ENCODE peak calls at places on chromosomes 3 and 15, in ten cellular contexts. L is BE2C, W is OCI-LY7, H is K562, Q is colonic mucosa, N is transverse colon, M is fibroblast of mammary gland, T is cardiac fibroblast, E is mammary epithelial cell, A is cardiac muscle cell. F is an unnamed sample.

GRCh38 chr15:80429964-80430363 is 25.8 kb downstream of the ARNT2 start:
- DNase-seq in M (no peak), E (no peak), H (no peak), Q (no peak), W (no peak), L (no peak), N (no peak), A (no peak), T (no peak), F (no peak)

GRCh38 chr15:86001200-86001599 is 78.5 kb upstream of the AGBL1 start:
- DNase-seq in L (no peak), N (no peak), W (no peak), E (peak), T (no peak), H (no peak), M (no peak), A (no peak), Q (no peak), F (no peak)

GRCh38 chr3:23129817-23130216 is 73.3 kb upstream of the UBE2E2 start:
- DNase-seq in T (peak), E (peak), H (no peak), L (no peak), M (peak), A (peak), N (no peak), W (no peak), Q (no peak), F (no peak)

GRCh38 chr15:88982304-88982945 is 69.2 kb upstream of the MFGE8 start:
- DNase-seq in N (peak), W (peak), M (peak), Q (no peak), A (peak), H (peak), T (peak), L (peak), E (no peak), F (no peak)

GRCh38 chr3:115139072-115139471 is 8.0 kb downstream of the ZBTB20 start:
- DNase-seq in E (no peak), A (no peak), L (no peak), N (no peak), M (no peak), W (no peak), Q (no peak), H (no peak), T (no peak), F (no peak)

GRCh38 chr3:8824238-8824637 is 54.8 kb upstream of the OXTR start:
- DNase-seq in T (no peak), L (no peak), E (no peak), W (no peak), H (no peak), M (no peak), Q (no peak), A (no peak), N (no peak), F (no peak)

GRCh38 chr3:157523814-157524213 is 20.6 kb upstream of the VEPH1 start:
- DNase-seq in H (no peak), A (no peak), T (no peak), M (no peak), N (no peak), Q (no peak), L (no peak), W (no peak), E (no peak), F (no peak)

GRCh38 chr3:39188271-39189149 is 3.9 kb downstream of the XIRP1 start:
- DNase-seq in H (no peak), L (no peak), N (no peak), Q (no peak), T (no peak), W (no peak), E (no peak), A (no peak), M (no peak), F (no peak)

GRCh38 chr3:194941956-194942483 is 256.3 kb downstream of the FAM43A start:
- DNase-seq in T (no peak), A (no peak), Q (no peak), L (no peak), W (no peak), M (no peak), N (peak), H (no peak), E (no peak), F (no peak)

GRCh38 chr3:23041918-23042696 is 161.0 kb upstream of the UBE2E2 start:
- DNase-seq in A (peak), W (no peak), E (peak), M (peak), H (no peak), Q (no peak), T (peak), N (no peak), L (no peak), F (no peak)

GRCh38 chr3:139517321-139517720 is 22.2 kb downstream of the RBP1 start:
- DNase-seq in A (no peak), Q (no peak), N (no peak), L (no peak), M (no peak), T (no peak), H (no peak), W (no peak), E (no peak), F (no peak)

GRCh38 chr15:31217566-31218270 is 108.9 kb upstream of the KLF13 start:
- DNase-seq in W (no peak), Q (no peak), A (no peak), T (no peak), M (no peak), N (peak), E (no peak), L (no peak), H (no peak), F (no peak)

GRCh38 chr15:78374436-78375393 is 34.6 kb downstream of the CRABP1 start:
- DNase-seq in H (peak), A (no peak), N (peak), Q (peak), E (peak), M (no peak), W (peak), T (no peak), L (no peak), F (peak)

GRCh38 chr15:63362873-63363272 is 18.8 kb downstream of the CA12 start:
- DNase-seq in W (no peak), M (no peak), A (no peak), E (no peak), N (no peak), L (no peak), T (no peak), H (no peak), Q (no peak), F (no peak)

GRCh38 chr3:143693506-143693905 is 154.8 kb downstream of the SLC9A9 start:
- DNase-seq in H (no peak), E (no peak), L (no peak), M (no peak), Q (no peak), T (no peak), A (no peak), W (no peak), N (no peak), F (no peak)

GRCh38 chr15:82045179-82045891 is 483 bp downstream of the MEX3B start:
- DNase-seq in E (peak), L (peak), N (peak), Q (peak), H (peak), W (peak), M (peak), T (peak), A (peak), F (peak)

GRCh38 chr3:161150001-161150525 is 44.9 kb upstream of the B3GALNT1 start:
- DNase-seq in A (peak), L (peak), Q (no peak), N (no peak), H (no peak), W (no peak), M (peak), T (no peak), E (no peak), F (no peak)

GRCh38 chr15:94542391-94542790 is 311.0 kb downstream of the MCTP2 start:
- DNase-seq in M (no peak), T (no peak), W (no peak), L (no peak), E (peak), Q (no peak), H (no peak), N (no peak), A (no peak), F (no peak)

GRCh38 chr15:69337133-69337532 is 38.4 kb downstream of the PAQR5 start:
- DNase-seq in N (no peak), M (peak), E (no peak), T (peak), H (no peak), A (no peak), Q (no peak), W (no peak), L (no peak), F (no peak)

GRCh38 chr3:157101470-157101869 is 58.5 kb downstream of the CCNL1 start:
- DNase-seq in L (no peak), T (no peak), Q (no peak), W (no peak), M (no peak), N (no peak), A (no peak), H (no peak), E (peak), F (no peak)

GRCh38 chr3:38579551-38580449 is 69.7 kb downstream of the SCN5A start:
- DNase-seq in L (peak), M (peak), N (peak), E (no peak), T (no peak), H (peak), A (no peak), Q (no peak), W (peak), F (no peak)

GRCh38 chr3:196648856-196649255 is 9.4 kb downstream of the NRROS start:
- DNase-seq in N (no peak), E (no peak), Q (no peak), A (no peak), H (no peak), W (no peak), L (no peak), M (peak), T (no peak), F (no peak)

GRCh38 chr15:100113351-100114075 is 228.3 kb downstream of the ADAMTS17 start:
- DNase-seq in H (no peak), T (peak), W (no peak), M (no peak), A (no peak), L (no peak), Q (no peak), N (no peak), E (no peak), F (no peak)

GRCh38 chr15:67794832-67795574 is 30.3 kb upstream of the SKOR1 start:
- DNase-seq in E (no peak), H (peak), L (no peak), W (no peak), M (no peak), Q (no peak), N (no peak), A (no peak), T (no peak), F (peak)

GRCh38 chr3:164419220-164419619 is 659.1 kb downstream of the SI start:
- DNase-seq in A (no peak), L (no peak), N (no peak), M (no peak), W (no peak), H (no peak), T (no peak), E (no peak), Q (no peak), F (no peak)

GRCh38 chr15:51310064-51310463 is 28.3 kb downstream of the CYP19A1 start:
- DNase-seq in M (peak), W (no peak), L (no peak), H (no peak), A (peak), E (no peak), N (no peak), T (peak), Q (no peak), F (no peak)

DNA sequence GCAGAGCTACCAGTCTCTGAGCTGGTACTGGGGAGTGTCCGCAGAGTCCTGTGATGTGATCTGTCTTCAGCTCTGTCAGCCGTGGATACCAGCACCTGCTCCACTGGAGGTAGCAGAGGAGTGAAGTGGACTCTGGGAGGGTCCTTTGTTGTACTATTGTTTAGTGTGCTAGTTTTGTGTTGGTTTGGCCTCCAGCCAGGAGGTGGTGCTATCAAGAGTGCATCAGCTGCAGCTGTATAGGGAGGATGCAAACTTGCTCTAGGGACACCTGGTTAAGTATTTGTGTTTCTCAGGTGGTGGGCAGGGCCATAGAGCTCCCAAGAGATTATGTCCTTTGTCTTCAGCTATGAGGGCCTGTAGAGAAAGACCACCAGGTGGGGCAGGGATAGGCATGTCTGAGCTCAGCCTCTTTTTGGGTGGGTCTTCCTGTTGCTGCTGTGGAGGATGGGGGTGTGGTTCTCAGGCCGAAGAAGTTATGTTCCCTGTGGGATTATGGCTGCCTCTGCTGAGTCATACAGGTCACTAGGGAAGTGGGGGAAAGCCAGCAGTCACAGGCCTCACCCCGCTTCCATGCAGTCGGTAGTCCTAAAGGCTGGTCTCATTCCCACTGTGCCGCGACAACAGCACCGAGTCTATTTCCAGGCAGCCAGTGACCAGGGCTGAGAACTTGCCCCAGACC is 443.2 kb upstream of the TBL1XR1 start:
- DNase-seq in M (peak), Q (no peak), W (peak), A (no peak), H (no peak), E (no peak), L (peak), T (no peak), N (no peak), F (peak)
- TF ChIP-seq CTCF in M (no peak), Q (no peak), W (peak), A (no peak), H (no peak), E (no peak), L (no peak), T (no peak), N (no peak), F (no peak)

GRCh38 chr3:141814375-141814774 is 51.2 kb downstream of the GRK7 start:
- DNase-seq in W (no peak), Q (no peak), E (no peak), M (no peak), H (no peak), N (no peak), L (no peak), A (no peak), T (no peak), F (no peak)
- TF ChIP-seq CTCF in W (no peak), Q (no peak), E (no peak), M (no peak), H (no peak), N (no peak), L (no peak), A (no peak), T (no peak), F (no peak)

GRCh38 chr3:54433846-54434245 is 311.5 kb downstream of the CACNA2D3 start:
- DNase-seq in N (no peak), L (peak), E (peak), A (peak), T (no peak), Q (no peak), W (no peak), M (no peak), H (peak), F (no peak)
- TF ChIP-seq CTCF in N (no peak), L (peak), E (peak), A (peak), T (no peak), Q (no peak), W (no peak), M (no peak), H (peak), F (no peak)

GRCh38 chr3:44136421-44136820 is 105.3 kb upstream of the TOPAZ1 start:
- DNase-seq in L (no peak), Q (no peak), W (no peak), H (no peak), A (peak), E (peak), M (no peak), N (no peak), T (no peak), F (peak)
- TF ChIP-seq CTCF in L (no peak), Q (no peak), W (no peak), H (no peak), A (no peak), E (no peak), M (no peak), N (no peak), T (no peak), F (no peak)

GRCh38 chr3:129975332-129976090 is 991 bp downstream of the TRH start:
- DNase-seq in T (no peak), W (no peak), E (no peak), N (peak), Q (no peak), L (peak), A (no peak), H (no peak), M (no peak), F (peak)
- TF ChIP-seq CTCF in T (no peak), W (no peak), E (peak), N (no peak), Q (no peak), L (peak), A (no peak), H (peak), M (no peak), F (no peak)

GRCh38 chr3:127476936-127477335 is 113.6 kb downstream of the TPRA1 start:
- DNase-seq in M (no peak), Q (no peak), T (no peak), H (no peak), E (no peak), W (no peak), N (no peak), L (no peak), A (no peak), F (no peak)

GRCh38 chr3:127475364-127475763 is 115.2 kb downstream of the TPRA1 start:
- DNase-seq in T (no peak), H (no peak), N (no peak), W (no peak), A (no peak), E (no peak), M (no peak), Q (no peak), L (no peak), F (no peak)

GRCh38 chr3:127475975-127476374 is 114.6 kb downstream of the TPRA1 start:
- DNase-seq in A (no peak), T (no peak), M (no peak), L (peak), Q (no peak), E (peak), W (no peak), N (no peak), H (no peak), F (no peak)

GRCh38 chr3:127472506-127472905 is 118.0 kb downstream of the TPRA1 start:
- DNase-seq in H (no peak), A (no peak), W (no peak), M (no peak), Q (no peak), N (no peak), L (no peak), E (no peak), T (no peak), F (no peak)

DNA sequence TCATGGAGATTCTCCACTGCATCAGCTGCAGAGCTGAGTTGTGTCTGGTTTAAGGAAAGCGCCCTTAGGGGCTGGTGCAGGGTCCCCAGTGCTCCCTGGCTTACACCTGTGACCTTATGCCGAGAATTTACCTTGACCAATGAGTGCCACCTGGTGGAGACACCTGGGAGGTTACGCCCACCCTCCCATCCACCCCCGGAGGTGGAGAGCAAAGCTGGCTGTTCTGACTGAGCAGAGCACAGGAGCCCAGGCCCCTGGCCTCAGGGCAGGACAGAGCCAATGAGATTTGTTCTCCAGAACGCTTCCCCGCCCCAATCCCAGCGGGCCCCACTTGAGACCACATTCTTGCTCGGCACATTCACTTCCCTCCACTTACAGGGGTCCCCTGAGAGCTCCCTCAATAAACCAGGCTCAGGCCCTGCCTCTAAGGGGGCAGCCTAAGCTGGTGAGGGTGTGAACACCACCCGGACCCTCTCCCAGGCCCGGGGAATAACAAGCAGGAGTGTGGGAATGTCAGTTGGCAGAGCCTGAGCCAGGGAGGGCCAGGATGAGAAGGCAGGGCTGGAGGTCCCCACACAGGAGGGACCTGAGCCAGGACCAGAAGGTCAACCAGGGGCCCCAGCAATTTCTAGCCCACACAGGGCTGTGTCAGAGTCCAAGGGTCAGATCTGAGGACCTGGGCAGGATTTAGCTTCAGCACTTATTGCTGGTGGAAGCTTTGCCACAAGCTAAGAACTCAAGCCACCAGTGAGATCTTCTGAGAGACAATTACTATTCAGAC is 117.1 kb downstream of the TPRA1 start:
- DNase-seq in E (no peak), Q (no peak), W (peak), H (peak), A (no peak), N (no peak), T (no peak), L (peak), M (no peak), F (peak)
- TF ChIP-seq CTCF in E (peak), Q (peak), W (peak), H (peak), A (peak), N (peak), T (peak), L (peak), M (peak), F (peak)

DNA sequence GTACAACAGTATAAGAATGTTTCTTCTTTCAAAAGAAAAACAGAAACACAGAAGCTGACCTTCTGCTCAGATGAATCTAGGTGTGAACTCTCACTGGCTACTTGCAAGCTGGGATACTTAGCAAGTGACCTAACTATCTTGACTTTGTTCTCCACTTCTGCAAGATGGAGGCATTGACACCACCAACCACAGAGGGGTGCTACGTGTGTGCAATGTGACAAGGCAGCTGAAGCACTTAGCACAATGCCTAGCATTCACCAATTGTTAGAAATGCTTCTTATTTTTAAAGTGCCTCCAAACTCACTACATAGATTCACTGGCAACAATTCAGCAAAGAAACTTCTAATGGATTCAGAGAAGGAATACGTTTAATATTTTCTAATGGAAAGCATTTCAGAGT is 331.4 kb upstream of the WNT5A start:
- DNase-seq in A (peak), Q (no peak), W (peak), L (no peak), M (no peak), N (no peak), E (no peak), T (no peak), H (no peak), F (no peak)
- TF ChIP-seq CTCF in A (no peak), Q (no peak), W (peak), L (no peak), M (no peak), N (no peak), E (peak), T (no peak), H (no peak), F (no peak)

GRCh38 chr15:65183847-65184159 is 1.3 kb downstream of the CLPX start:
- DNase-seq in W (no peak), T (no peak), L (no peak), Q (no peak), H (no peak), M (no peak), A (no peak), N (no peak), E (no peak), F (no peak)
- TF ChIP-seq CTCF in W (peak), T (no peak), L (no peak), Q (no peak), H (no peak), M (no peak), A (no peak), N (no peak), E (no peak), F (no peak)

F was measured in activated CD8-positive, alpha-beta T cell treated with anti-CD3 and anti-CD28 coated beads for 36 hours.